ENCODE peak calls at places on chromosomes 1 and 21, in eight cellular contexts. G is HCT116; E is IMR-90; O is upper lobe of right lung; T is CD8-positive, alpha-beta T cell; S is heart left ventricle; Y is gastrocnemius medialis; X is heart right ventricle. U is an unnamed sample.

GRCh38 chr1:244953865-244954264 is 89.5 kb upstream of the HNRNPU start:
- ATAC-seq in G (no peak), E (no peak), O (no peak), T (no peak), S (peak; percentile 81), Y (peak; percentile 97), X (peak; percentile 80), U (no peak)

GRCh38 chr1:25700124-25700523 is 83.5 kb downstream of the MAN1C1 start:
- ATAC-seq in G (no peak), E (peak; percentile 51), O (peak; percentile 9), T (no peak), S (peak; percentile 72), Y (peak; percentile 81), X (peak; percentile 82), U (peak; percentile 66)

GRCh38 chr1:230728710-230729392 is 14.9 kb upstream of the AGT start:
- ATAC-seq in G (no peak), E (no peak), O (no peak), T (no peak), S (peak; percentile 40), Y (no peak), X (no peak), U (peak; percentile 46)

GRCh38 chr1:161849518-161849917 is 83.4 kb downstream of the ATF6 start:
- ATAC-seq in G (no peak), E (no peak), O (no peak), T (no peak), S (no peak), Y (no peak), X (no peak), U (no peak)

GRCh38 chr1:50873458-50874187 is 86.4 kb downstream of the FAF1 start:
- ATAC-seq in G (peak; percentile 91), E (peak; percentile 70), O (peak; percentile 89), T (peak; percentile 62), S (peak; percentile 63), Y (no peak), X (no peak), U (no peak)

GRCh38 chr1:43540653-43541071 is 10.0 kb downstream of the PTPRF start:
- ATAC-seq in G (no peak), E (no peak), O (no peak), T (no peak), S (no peak), Y (no peak), X (no peak), U (peak; percentile 34)

GRCh38 chr1:222163895-222164294 is 384.0 kb downstream of the HHIPL2 start:
- ATAC-seq in G (no peak), E (no peak), O (no peak), T (no peak), S (no peak), Y (no peak), X (no peak), U (no peak)

GRCh38 chr1:83641828-83642443 is 357.0 kb downstream of the TTLL7 start:
- ATAC-seq in G (no peak), E (no peak), O (peak; percentile 14), T (no peak), S (no peak), Y (no peak), X (no peak), U (no peak)

GRCh38 chr21:19463966-19464365 is 1060.4 kb upstream of the TMPRSS15 start:
- ATAC-seq in G (no peak), E (no peak), O (no peak), T (no peak), S (no peak), Y (no peak), X (no peak), U (no peak)

GRCh38 chr21:16587671-16588379 is 858.0 kb downstream of the USP25 start:
- ATAC-seq in G (no peak), E (peak; percentile 27), O (peak; percentile 20), T (no peak), S (peak; percentile 21), Y (peak; percentile 70), X (peak; percentile 49), U (peak; percentile 68)

GRCh38 chr1:7710859-7711258 is 60.2 kb upstream of the VAMP3 start:
- ATAC-seq in G (no peak), E (no peak), O (no peak), T (no peak), S (no peak), Y (no peak), X (no peak), U (no peak)

GRCh38 chr1:159204791-159205141 is at the start of gene ACKR1:
- ATAC-seq in G (no peak), E (no peak), O (no peak), T (no peak), S (peak; percentile 20), Y (no peak), X (no peak), U (peak; percentile 37)
- H3K4me3 ChIP-seq in G (no peak within 1 kb of the TSS), E (no peak within 1 kb of the TSS), O (peak within 1 kb of the TSS; percentile 36), T (no peak within 1 kb of the TSS), S (no peak within 1 kb of the TSS), Y (no peak within 1 kb of the TSS), X (peak within 1 kb of the TSS; percentile 14), U (no peak within 1 kb of the TSS)

GRCh38 chr1:198040880-198041279 is 115.9 kb upstream of the NEK7 start:
- ATAC-seq in G (no peak), E (no peak), O (no peak), T (no peak), S (no peak), Y (no peak), X (no peak), U (no peak)
- TF ChIP-seq CTCF in G (no peak), E (no peak), O (no peak), T (no peak), S (no peak), Y (no peak), X (no peak), U (no peak)

GRCh38 chr1:153852170-153852569 is 70.6 kb downstream of the GATAD2B start:
- ATAC-seq in G (no peak), E (no peak), O (peak; percentile 71), T (no peak), S (peak; percentile 13), Y (peak; percentile 21), X (no peak), U (no peak)
- H3K4me3 ChIP-seq in G (no peak overlapping the region), E (no peak overlapping the region), O (no peak overlapping the region), T (no peak overlapping the region), S (no peak overlapping the region), Y (no peak overlapping the region), X (no peak overlapping the region), U (no peak overlapping the region)

GRCh38 chr1:223617671-223618070 is 47.8 kb downstream of the CAPN8 start:
- ATAC-seq in G (no peak), E (no peak), O (no peak), T (no peak), S (no peak), Y (no peak), X (no peak), U (no peak)
- TF ChIP-seq CTCF in G (no peak), E (no peak), O (no peak), T (no peak), S (no peak), Y (no peak), X (no peak), U (no peak)

GRCh38 chr1:153699768-153700167 is 21.3 kb downstream of the NPR1 start:
- ATAC-seq in G (no peak), E (no peak), O (no peak), T (no peak), S (no peak), Y (no peak), X (no peak), U (no peak)
- H3K4me3 ChIP-seq in G (no peak overlapping the region), E (no peak overlapping the region), O (no peak overlapping the region), T (no peak overlapping the region), S (no peak overlapping the region), Y (no peak overlapping the region), X (no peak overlapping the region), U (no peak overlapping the region)

DNA sequence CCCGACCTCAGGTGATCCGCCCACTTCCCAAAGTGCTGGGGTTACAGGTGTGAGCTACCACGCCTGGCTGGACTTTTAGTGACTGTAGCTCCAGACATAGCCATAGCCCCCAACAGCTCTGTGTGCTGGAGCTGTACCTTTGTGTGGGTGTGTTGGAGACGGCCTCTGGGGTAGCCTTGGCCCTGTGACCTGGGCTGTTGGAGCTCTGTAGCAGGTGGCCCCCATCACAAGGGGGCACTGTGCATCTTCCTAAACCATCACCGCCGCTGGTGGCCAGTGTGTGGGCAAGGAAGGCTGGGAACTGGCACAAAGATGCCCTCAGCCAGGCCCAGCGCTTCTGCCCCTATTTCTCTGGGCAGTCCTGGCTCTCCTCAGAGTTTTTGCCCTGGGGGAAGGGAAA is 38.4 kb upstream of the FOXO6 start:
- ATAC-seq in G (peak; percentile 98), E (peak; percentile 84), O (peak; percentile 77), T (no peak), S (peak; percentile 73), Y (peak; percentile 83), X (peak; percentile 71), U (no peak)
- TF ChIP-seq CTCF in G (peak; percentile 69), E (peak; percentile 41), O (peak; percentile 43), T (no peak), S (peak; percentile 53), Y (peak; percentile 72), X (peak; percentile 49), U (no peak)

U was measured in gastroesophageal sphincter.